ENCODE peak calls at places on chromosomes 6 and 20, in eight cellular contexts. U, K, R, E, Q, X, I and D are unnamed samples.
A peak's percentile ranks its signal among the peaks of the same experiment; 100 is the strongest.

GRCh38 chr20:53926428-53927028 is 143.9 kb downstream of the BCAS1 start:
- DNase-seq in K (peak; percentile 99), I (peak; percentile 97), U (peak; percentile 45), R (no peak), Q (no peak), E (no peak), X (peak; percentile 99), D (peak; percentile 45)

GRCh38 chr6:14584450-14584849 is 466.9 kb downstream of the CD83 start:
- DNase-seq in E (no peak), Q (no peak), K (no peak), R (no peak), U (no peak), I (peak; percentile 22), X (peak; percentile 11), D (peak; percentile 29)

GRCh38 chr6:129280719-129281118 is 397.8 kb downstream of the LAMA2 start:
- DNase-seq in K (no peak), E (no peak), I (no peak), U (no peak), R (no peak), Q (no peak), X (no peak), D (no peak)

GRCh38 chr20:50723672-50724071 is 7.7 kb upstream of the PARD6B start:
- DNase-seq in K (no peak), R (no peak), X (no peak), E (no peak), I (no peak), U (no peak), Q (no peak), D (no peak)

GRCh38 chr6:13397359-13398080 is 69.2 kb upstream of the TBC1D7 start:
- DNase-seq in U (no peak), Q (no peak), K (no peak), R (no peak), I (no peak), X (peak; percentile 10), E (no peak), D (no peak)

GRCh38 chr20:58479666-58480454 is 35.3 kb downstream of the APCDD1L start:
- DNase-seq in K (no peak), X (no peak), R (no peak), U (no peak), E (no peak), I (no peak), Q (no peak), D (no peak)

GRCh38 chr6:11632795-11633511 is 95.4 kb downstream of the TMEM170B start:
- DNase-seq in I (peak; percentile 90), Q (no peak), U (peak; percentile 48), R (no peak), E (no peak), X (peak; percentile 90), K (peak; percentile 87), D (no peak)

GRCh38 chr6:117423754-117424153 is 2.0 kb downstream of the ROS1 start:
- DNase-seq in I (no peak), E (no peak), X (no peak), R (no peak), U (no peak), K (no peak), Q (no peak), D (no peak)

GRCh38 chr6:140062042-140063041 is 687.9 kb upstream of the CITED2 start:
- DNase-seq in U (peak; percentile 16), E (no peak), R (peak; percentile 78), K (peak; percentile 99), X (peak; percentile 99), Q (no peak), I (peak; percentile 96), D (peak; percentile 26)

GRCh38 chr6:82264824-82265223 is 17.3 kb upstream of the IBTK start:
- DNase-seq in E (no peak), I (no peak), R (no peak), Q (no peak), K (no peak), X (no peak), U (peak; percentile 63), D (no peak)

GRCh38 chr20:52593634-52594033 is 378.5 kb upstream of the TSHZ2 start:
- DNase-seq in K (no peak), R (no peak), Q (no peak), U (no peak), I (no peak), E (no peak), X (no peak), D (no peak)

GRCh38 chr6:137148291-137149076 is 25.0 kb downstream of the IL22RA2 start:
- DNase-seq in Q (no peak), R (peak; percentile 55), K (no peak), I (peak; percentile 17), E (no peak), X (no peak), U (no peak), D (no peak)

GRCh38 chr6:44500074-44500473 is 112.6 kb downstream of the CDC5L start:
- DNase-seq in Q (no peak), I (no peak), U (no peak), E (no peak), R (no peak), K (no peak), X (no peak), D (no peak)

GRCh38 chr6:109455502-109456282 is at the start of gene MICAL1:
- DNase-seq in K (peak; percentile 43), X (peak; percentile 63), U (peak; percentile 71), E (peak; percentile 92), I (peak; percentile 24), R (peak; percentile 62), Q (peak; percentile 65), D (peak; percentile 82)

GRCh38 chr20:11721411-11721810 is 196.3 kb upstream of the BTBD3 start:
- DNase-seq in U (no peak), X (no peak), R (no peak), Q (no peak), I (no peak), K (no peak), E (no peak), D (no peak)

GRCh38 chr6:168035098-168035660 is 37.7 kb downstream of the KIF25 start:
- DNase-seq in X (peak; percentile 83), R (no peak), U (peak; percentile 59), Q (peak; percentile 77), K (peak; percentile 78), I (peak; percentile 78), E (peak; percentile 76), D (peak; percentile 45)

GRCh38 chr6:45462190-45463134 is 84.7 kb upstream of the SUPT3H start:
- DNase-seq in U (no peak), Q (no peak), K (no peak), X (no peak), R (no peak), E (no peak), I (no peak), D (no peak)

GRCh38 chr6:69422474-69422873 is 374.3 kb downstream of the LMBRD1 start:
- DNase-seq in X (no peak), Q (peak; percentile 15), I (no peak), U (no peak), R (no peak), E (no peak), K (no peak), D (no peak)

GRCh38 chr20:42588847-42589246 is 600.9 kb downstream of the PTPRT start:
- DNase-seq in X (no peak), E (no peak), U (no peak), K (no peak), I (no peak), Q (no peak), R (no peak), D (no peak)

GRCh38 chr6:75481394-75481793 is 12.2 kb downstream of the FILIP1 start:
- DNase-seq in E (no peak), R (no peak), U (peak; percentile 57), I (peak; percentile 57), K (peak; percentile 15), Q (no peak), X (peak; percentile 32), D (no peak)

DNA sequence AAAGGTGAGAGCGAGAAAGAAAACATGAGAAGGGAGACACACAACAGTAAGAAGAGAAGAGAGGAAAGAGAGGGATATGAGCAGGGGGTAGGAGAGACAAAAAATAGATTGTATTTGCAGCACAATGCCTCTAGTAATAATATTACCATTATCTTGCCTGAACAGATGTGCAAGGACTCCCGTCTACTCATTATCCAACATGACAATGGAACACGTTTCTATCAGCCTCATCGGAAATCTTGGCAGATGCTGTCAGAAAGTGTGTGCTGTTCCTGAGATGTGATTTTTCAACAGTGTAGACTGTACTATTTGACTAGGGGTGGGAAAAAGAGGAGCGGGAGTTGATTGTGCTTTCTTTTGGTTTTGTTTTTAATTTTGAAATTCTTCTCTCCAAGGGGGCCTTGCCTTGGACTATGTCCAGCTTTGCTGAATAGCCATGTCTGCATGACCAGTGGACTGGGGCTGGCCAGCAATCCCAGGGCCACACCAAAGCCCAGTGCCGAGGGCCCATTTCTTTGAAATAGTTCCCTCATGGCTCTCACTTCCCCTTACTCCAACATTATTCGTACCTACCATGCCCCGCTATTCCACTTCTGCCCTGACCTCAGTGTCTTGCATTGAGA is 11.3 kb upstream of the TRAM2 start:
- DNase-seq in U (no peak), Q (no peak), R (no peak), E (no peak), I (no peak), X (no peak), K (no peak), D (no peak)
- H3K4me1 ChIP-seq in U (peaks cover 2% of the 10 kb centered on the region), Q (peaks cover 2% of the 10 kb centered on the region), R (no peaks in the 10 kb centered on the region), E (peaks cover 8% of the 10 kb centered on the region), I (peaks cover 21% of the 10 kb centered on the region), X (peaks cover 6% of the 10 kb centered on the region), K (peaks cover 11% of the 10 kb centered on the region), D (no peaks in the 10 kb centered on the region)

GRCh38 chr6:38142178-38142902 is 322.8 kb downstream of the ZFAND3 start:
- DNase-seq in I (no peak), Q (no peak), E (peak; percentile 31), R (no peak), U (no peak), K (no peak), X (no peak), D (no peak)
- H3K4me1 ChIP-seq in I (peaks cover 7% of the 10 kb centered on the region), Q (peaks cover 15% of the 10 kb centered on the region), E (no peaks in the 10 kb centered on the region), R (no peaks in the 10 kb centered on the region), U (peaks cover 2% of the 10 kb centered on the region), K (peaks cover 6% of the 10 kb centered on the region), X (peaks cover 8% of the 10 kb centered on the region), D (peaks cover 14% of the 10 kb centered on the region)

GRCh38 chr20:25254571-25254970 is 6.7 kb downstream of the PYGB start:
- DNase-seq in R (no peak), I (no peak), E (no peak), Q (peak; percentile 57), U (no peak), K (no peak), X (no peak), D (no peak)
- H3K4me1 ChIP-seq in R (no peaks in the 10 kb centered on the region), I (peaks cover 14% of the 10 kb centered on the region), E (peaks cover 44% of the 10 kb centered on the region), Q (peaks cover 86% of the 10 kb centered on the region), U (peaks cover 2% of the 10 kb centered on the region), K (peaks cover 33% of the 10 kb centered on the region), X (peaks cover 2% of the 10 kb centered on the region), D (peaks cover 88% of the 10 kb centered on the region)

DNA sequence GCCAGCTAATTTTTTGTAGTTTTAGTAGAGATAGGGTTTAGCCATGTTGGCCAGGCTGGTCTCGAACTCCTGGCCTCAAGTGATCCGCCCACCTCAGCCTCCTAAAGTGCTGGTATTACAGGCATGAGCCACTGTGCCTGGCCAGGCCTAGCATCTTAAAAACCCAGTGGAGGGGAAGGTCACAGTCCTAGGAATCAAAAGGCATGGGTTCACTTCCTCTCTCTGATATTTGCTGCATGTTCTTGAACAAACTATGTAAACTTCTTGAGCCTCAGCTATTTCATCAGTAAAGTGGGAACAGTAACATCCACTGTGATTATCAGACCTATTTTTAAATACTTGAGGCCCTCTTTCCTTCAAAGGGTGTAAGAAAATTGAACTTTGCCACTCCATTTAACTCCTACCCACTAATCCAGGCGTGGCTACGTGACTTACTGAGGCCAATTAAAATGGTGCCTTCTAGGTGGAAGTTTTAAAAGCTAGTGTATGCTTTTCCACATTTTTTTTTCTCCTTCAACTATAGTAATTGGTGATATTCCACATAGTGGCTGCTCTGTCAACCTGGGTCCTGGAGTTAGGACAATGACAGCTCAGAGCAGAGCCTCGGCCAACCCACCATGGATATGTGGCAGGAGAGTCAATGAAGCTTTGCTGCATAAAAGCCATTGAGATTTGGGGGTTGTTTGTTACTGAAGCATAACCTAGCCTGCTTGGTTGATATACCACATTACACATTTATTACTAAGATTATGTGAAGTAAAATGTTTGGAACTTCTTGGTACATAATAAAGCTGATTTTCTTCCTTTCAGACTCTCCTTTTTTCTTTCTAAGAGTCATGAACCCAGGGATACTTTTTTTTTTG is 32.2 kb upstream of the IER3 start:
- DNase-seq in R (no peak), X (no peak), K (no peak), E (no peak), Q (no peak), I (no peak), U (no peak), D (no peak)
- H3K4me1 ChIP-seq in R (peaks cover 5% of the 10 kb centered on the region), X (peaks cover 27% of the 10 kb centered on the region), K (peaks cover 26% of the 10 kb centered on the region), E (peaks cover 38% of the 10 kb centered on the region), Q (peaks cover 21% of the 10 kb centered on the region), I (peaks cover 29% of the 10 kb centered on the region), U (peaks cover 4% of the 10 kb centered on the region), D (peaks cover 50% of the 10 kb centered on the region)